ENCODE peak calls at places on chromosomes 2 and 18, in seven cellular contexts. X, S, Y, M, V, T and E are unnamed samples.

GRCh38 chr2:223538920-223539440 is 63.2 kb downstream of the SCG2 start:
- DNase-seq in X (no peak), S (no peak), Y (no peak), M (no peak), V (no peak), T (no peak), E (no peak)

GRCh38 chr2:34215174-34215573 is 616.1 kb upstream of the FAM98A start:
- DNase-seq in X (no peak), S (no peak), Y (no peak), M (no peak), V (no peak), T (no peak), E (no peak)

GRCh38 chr2:48315847-48316194 is 214.1 kb upstream of the STON1 start:
- DNase-seq in X (peak), S (no peak), Y (no peak), M (no peak), V (peak), T (no peak), E (peak)

GRCh38 chr18:48290162-48290926 is 118.8 kb downstream of the ZBTB7C start:
- DNase-seq in X (no peak), S (no peak), Y (no peak), M (no peak), V (no peak), T (no peak), E (no peak)

GRCh38 chr2:45242161-45242741 is 233.0 kb upstream of the SIX2 start:
- DNase-seq in X (no peak), S (no peak), Y (peak), M (no peak), V (peak), T (no peak), E (no peak)

GRCh38 chr2:16025211-16025875 is 85.0 kb downstream of the MYCN start:
- DNase-seq in X (no peak), S (no peak), Y (no peak), M (no peak), V (no peak), T (no peak), E (no peak)

GRCh38 chr2:11612553-11613215 is 57.3 kb downstream of the NTSR2 start:
- DNase-seq in X (no peak), S (no peak), Y (no peak), M (no peak), V (no peak), T (no peak), E (no peak)

GRCh38 chr2:142306126-142306525 is 175.3 kb upstream of the LRP1B start:
- DNase-seq in X (no peak), S (no peak), Y (peak), M (no peak), V (no peak), T (no peak), E (no peak)

GRCh38 chr2:65382776-65383357 is 49.5 kb downstream of the SPRED2 start:
- DNase-seq in X (peak), S (peak), Y (peak), M (no peak), V (peak), T (peak), E (no peak)